ENCODE peak calls at places on chromosome 17, in nine cellular contexts. X is H4; W is stimulated activated CD8-positive, alpha-beta memory T cell treated with anti-CD3 and anti-CD28 coated beads, Interleukin-4, amount 100 ng/mL, for 1 hour; O is HuH-7; A is DND-41; C is uterus; U is fibroblast of the aortic adventitia; B is hepatic stellate cell; K is astrocyte of the hippocampus. F is an unnamed sample.

GRCh38 chr17:79892457-79893236 is 53.4 kb upstream of the CBX4 start:
- DNase-seq in A (no peak), O (no peak), W (no peak), X (no peak), K (no peak), C (no peak), B (no peak), U (no peak), F (no peak)

GRCh38 chr17:48262982-48263586 is 155.5 kb downstream of the SNX11 start:
- DNase-seq in C (no peak), U (no peak), K (no peak), W (no peak), X (no peak), B (no peak), A (no peak), O (no peak), F (no peak)

GRCh38 chr17:65697661-65698060 is 136.2 kb upstream of the AXIN2 start:
- DNase-seq in O (no peak), W (no peak), B (no peak), K (no peak), X (no peak), A (no peak), U (no peak), C (no peak), F (no peak)

GRCh38 chr17:62724398-62725146 is 83.5 kb downstream of the MARCHF10 start:
- DNase-seq in C (no peak), O (no peak), X (no peak), B (no peak), W (peak; percentile 35), U (no peak), A (peak; percentile 43), K (peak; percentile 38), F (no peak)

GRCh38 chr17:14070344-14071007 is 1.2 kb downstream of the COX10 start:
- DNase-seq in W (no peak), A (no peak), C (no peak), X (no peak), O (no peak), B (no peak), K (no peak), U (no peak), F (no peak)

GRCh38 chr17:45106101-45106500 is 26.2 kb downstream of the PLCD3 start:
- DNase-seq in U (no peak), W (no peak), X (no peak), O (no peak), B (no peak), C (no peak), A (no peak), K (no peak), F (no peak)

GRCh38 chr17:9635340-9635739 is 10.0 kb upstream of the USP43 start:
- DNase-seq in K (no peak), C (no peak), A (no peak), U (no peak), O (no peak), B (no peak), X (no peak), W (no peak), F (no peak)

GRCh38 chr17:46977348-46977747 is 1.7 kb downstream of the RPRML start:
- DNase-seq in W (no peak), X (peak; percentile 89), O (peak; percentile 79), A (no peak), C (no peak), K (peak; percentile 53), U (no peak), B (peak; percentile 22), F (no peak)

GRCh38 chr17:50037321-50038107 is 18.4 kb upstream of the ITGA3 start:
- DNase-seq in W (no peak), A (no peak), U (peak; percentile 83), C (peak; percentile 78), B (peak; percentile 79), O (no peak), X (peak; percentile 79), K (peak; percentile 86), F (peak; percentile 72)

GRCh38 chr17:56602292-56603130 is 9.0 kb downstream of the NOG start:
- DNase-seq in C (no peak), U (no peak), O (no peak), K (no peak), X (no peak), W (no peak), B (no peak), A (no peak), F (no peak)

GRCh38 chr17:76088041-76088867 is 9.3 kb downstream of the ZACN start:
- DNase-seq in B (no peak), W (no peak), X (peak; percentile 6), O (peak; percentile 49), A (no peak), K (no peak), C (no peak), U (no peak), F (no peak)

GRCh38 chr17:79797492-79798295 is 817 bp upstream of the CBX8 start:
- DNase-seq in W (no peak), X (no peak), K (no peak), U (no peak), C (no peak), A (no peak), O (peak; percentile 90), B (no peak), F (no peak)

GRCh38 chr17:2655526-2655925 is 56.0 kb downstream of the CLUH start:
- DNase-seq in C (no peak), K (no peak), X (no peak), O (no peak), U (no peak), B (no peak), W (no peak), A (no peak), F (no peak)

GRCh38 chr17:66275651-66276050 is 26.8 kb upstream of the PRKCA start:
- DNase-seq in X (peak; percentile 98), K (peak; percentile 95), U (peak; percentile 98), C (no peak), A (no peak), W (no peak), O (no peak), B (peak; percentile 81), F (peak; percentile 94)

GRCh38 chr17:28937044-28937729 is 14.1 kb downstream of the PHF12 start:
- DNase-seq in U (peak; percentile 71), W (no peak), A (no peak), O (no peak), X (no peak), C (no peak), B (no peak), K (peak; percentile 41), F (peak; percentile 22)

GRCh38 chr17:79023180-79023705 is 726 bp upstream of the C1QTNF1 start:
- DNase-seq in K (no peak), O (no peak), C (peak; percentile 7), W (no peak), U (peak; percentile 39), B (no peak), X (no peak), A (no peak), F (no peak)

GRCh38 chr17:8117367-8117979 is 841 bp downstream of the ALOXE3 start:
- DNase-seq in U (no peak), B (no peak), X (no peak), A (no peak), W (no peak), O (no peak), C (peak; percentile 31), K (no peak), F (no peak)

GRCh38 chr17:35486920-35487727 is 38.6 kb upstream of the SLFN13 start:
- DNase-seq in B (peak; percentile 63), W (peak; percentile 43), O (no peak), X (peak; percentile 66), A (no peak), U (peak; percentile 61), C (peak; percentile 52), K (peak; percentile 57), F (peak; percentile 36)

GRCh38 chr17:75814021-75814395 is 29.4 kb downstream of the UNK start:
- DNase-seq in A (no peak), U (no peak), B (no peak), C (no peak), X (no peak), W (no peak), O (no peak), K (no peak), F (no peak)

GRCh38 chr17:49700956-49701355 is 6.8 kb downstream of the SLC35B1 start:
- DNase-seq in A (no peak), X (no peak), K (no peak), C (no peak), O (no peak), U (no peak), B (no peak), W (no peak), F (no peak)

GRCh38 chr17:17088511-17089205 is 46.4 kb downstream of the MPRIP start:
- DNase-seq in O (no peak), K (no peak), A (no peak), C (peak; percentile 8), B (no peak), U (no peak), X (no peak), W (no peak), F (no peak)

GRCh38 chr17:80981062-80981902 is 10.4 kb upstream of the CHMP6 start:
- DNase-seq in K (peak; percentile 52), A (peak; percentile 54), W (no peak), C (no peak), U (no peak), O (peak; percentile 83), B (peak; percentile 59), X (no peak), F (no peak)

GRCh38 chr17:15463363-15463762 is 4.1 kb downstream of the CDRT4 start:
- DNase-seq in K (peak; percentile 93), X (peak; percentile 93), C (peak; percentile 38), B (peak; percentile 81), A (no peak), W (no peak), O (no peak), U (peak; percentile 90), F (peak; percentile 49)

F was measured in stromal cell of bone marrow.